ENCODE peak calls at places on chromosomes 13 and 19, in five cellular contexts. S is colonic mucosa, A is WERI-Rb-1, G is cardiac muscle cell, O is fibroblast of lung. B is an unnamed sample.
A peak's percentile ranks its signal among the peaks of the same experiment; 100 is the strongest.

GRCh38 chr13:100234524-100235136 is 145.7 kb downstream of the PCCA start:
- DNase-seq in S (no peak), A (no peak), G (peak; percentile 27), O (peak; percentile 46), B (no peak)

GRCh38 chr19:18434411-18435184 is 3.3 kb downstream of the ISYNA1 start:
- DNase-seq in S (no peak), A (no peak), G (no peak), O (no peak), B (no peak)

GRCh38 chr13:99686157-99686572 is 184.9 kb downstream of the TM9SF2 start:
- DNase-seq in S (peak; percentile 62), A (no peak), G (peak; percentile 14), O (no peak), B (no peak)

GRCh38 chr13:59464926-59465325 is 698.8 kb downstream of the DIAPH3 start:
- DNase-seq in S (no peak), A (no peak), G (no peak), O (no peak), B (no peak)

GRCh38 chr13:97855570-97855970 is 97.9 kb upstream of the IPO5 start:
- DNase-seq in S (peak; percentile 37), A (peak; percentile 69), G (peak; percentile 92), O (peak; percentile 93), B (no peak)

GRCh38 chr19:32828643-32829344 is 40.8 kb downstream of the SLC7A9 start:
- DNase-seq in S (no peak), A (no peak), G (no peak), O (no peak), B (peak; percentile 62)

GRCh38 chr13:79246575-79246949 is 159.5 kb downstream of the RBM26 start:
- DNase-seq in S (no peak), A (no peak), G (no peak), O (no peak), B (no peak)

GRCh38 chr19:6417713-6418561 is 6.7 kb downstream of the KHSRP start:
- DNase-seq in S (no peak), A (peak; percentile 55), G (peak; percentile 37), O (peak; percentile 29), B (no peak)

GRCh38 chr13:86976521-86977324 is 694.4 kb upstream of the SLITRK5 start:
- DNase-seq in S (no peak), A (no peak), G (no peak), O (peak; percentile 9), B (no peak)

GRCh38 chr19:35114656-35115537 is 726 bp upstream of the FXYD3 start:
- DNase-seq in S (peak; percentile 86), A (peak; percentile 89), G (peak; percentile 71), O (peak; percentile 48), B (no peak)
- TF ChIP-seq CTCF in S (peak; percentile 95), A (peak; percentile 95), G (peak; percentile 100), O (peak; percentile 99), B (peak; percentile 95)

GRCh38 chr13:47796816-47797215 is 204.3 kb downstream of the SUCLA2 start:
- DNase-seq in S (no peak), A (no peak), G (no peak), O (no peak), B (no peak)
- TF ChIP-seq CTCF in S (no peak), A (no peak), G (no peak), O (no peak), B (no peak)

GRCh38 chr19:19520989-19521388 is 5.0 kb downstream of the NDUFA13 start:
- DNase-seq in S (no peak), A (no peak), G (no peak), O (no peak), B (no peak)
- TF ChIP-seq CTCF in S (no peak), A (no peak), G (no peak), O (no peak), B (no peak)

DNA sequence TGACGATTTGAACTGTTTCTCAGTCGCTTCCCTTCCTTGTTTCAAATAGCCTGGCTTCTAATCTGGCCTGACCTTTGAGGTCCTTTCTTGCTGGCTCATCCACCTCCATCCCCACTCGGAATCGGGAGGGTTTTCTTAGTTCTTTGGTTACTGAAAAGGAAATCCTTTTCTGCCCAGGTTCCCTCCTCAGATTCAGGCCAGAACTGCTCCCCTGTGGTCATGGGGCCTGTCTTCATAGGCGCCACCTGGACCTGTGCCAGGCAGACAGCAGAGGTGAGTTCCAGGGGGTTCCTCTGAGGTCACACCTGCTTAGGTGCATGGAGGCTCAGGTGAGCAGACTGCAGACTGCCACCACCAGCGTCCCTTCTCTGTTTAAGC is 62.4 kb downstream of the AKAP11 start:
- DNase-seq in S (no peak), A (no peak), G (no peak), O (no peak), B (no peak)
- TF ChIP-seq CTCF in S (peak; percentile 6), A (no peak), G (no peak), O (no peak), B (no peak)

DNA sequence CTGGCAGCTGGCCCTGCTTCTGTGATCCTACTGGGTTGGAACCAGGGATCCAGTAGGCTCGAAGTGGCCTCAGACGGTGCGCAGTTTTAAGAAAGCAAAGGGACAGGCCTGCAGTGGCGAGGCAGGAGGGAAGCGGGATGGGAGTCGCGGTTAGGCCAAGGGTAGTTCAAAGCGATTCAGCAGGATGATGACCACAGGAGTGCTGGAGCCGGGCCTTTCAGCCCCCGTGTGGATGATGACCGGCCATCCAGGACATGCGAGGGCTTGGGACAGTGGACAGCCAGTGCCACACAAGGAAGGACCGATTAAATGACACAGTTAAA is 853 bp downstream of the RNASEH2B start:
- DNase-seq in S (peak; percentile 28), A (peak; percentile 24), G (peak; percentile 46), O (peak; percentile 54), B (no peak)
- TF ChIP-seq CTCF in S (no peak), A (no peak), G (no peak), O (no peak), B (no peak)

GRCh38 chr19:45420871-45421270 is 2.8 kb downstream of the ERCC1 start:
- DNase-seq in S (no peak), A (no peak), G (no peak), O (no peak), B (no peak)

GRCh38 chr19:45423033-45423588 is 606 bp downstream of the ERCC1 start:
- DNase-seq in S (peak; percentile 99), A (no peak), G (no peak), O (no peak), B (no peak)

GRCh38 chr19:45421953-45422498 is 1.7 kb downstream of the ERCC1 start:
- DNase-seq in S (no peak), A (no peak), G (no peak), O (no peak), B (no peak)

GRCh38 chr19:45423589-45424190 is at the start of gene ERCC1:
- DNase-seq in S (no peak), A (peak; percentile 99), G (peak; percentile 97), O (peak; percentile 94), B (no peak)

GRCh38 chr19:45424191-45425058 is 708 bp upstream of the ERCC1 start:
- DNase-seq in S (peak; percentile 70), A (peak; percentile 40), G (peak; percentile 92), O (peak; percentile 92), B (no peak)
- TF ChIP-seq CTCF in S (no peak), A (no peak), G (no peak), O (no peak), B (no peak)

DNA sequence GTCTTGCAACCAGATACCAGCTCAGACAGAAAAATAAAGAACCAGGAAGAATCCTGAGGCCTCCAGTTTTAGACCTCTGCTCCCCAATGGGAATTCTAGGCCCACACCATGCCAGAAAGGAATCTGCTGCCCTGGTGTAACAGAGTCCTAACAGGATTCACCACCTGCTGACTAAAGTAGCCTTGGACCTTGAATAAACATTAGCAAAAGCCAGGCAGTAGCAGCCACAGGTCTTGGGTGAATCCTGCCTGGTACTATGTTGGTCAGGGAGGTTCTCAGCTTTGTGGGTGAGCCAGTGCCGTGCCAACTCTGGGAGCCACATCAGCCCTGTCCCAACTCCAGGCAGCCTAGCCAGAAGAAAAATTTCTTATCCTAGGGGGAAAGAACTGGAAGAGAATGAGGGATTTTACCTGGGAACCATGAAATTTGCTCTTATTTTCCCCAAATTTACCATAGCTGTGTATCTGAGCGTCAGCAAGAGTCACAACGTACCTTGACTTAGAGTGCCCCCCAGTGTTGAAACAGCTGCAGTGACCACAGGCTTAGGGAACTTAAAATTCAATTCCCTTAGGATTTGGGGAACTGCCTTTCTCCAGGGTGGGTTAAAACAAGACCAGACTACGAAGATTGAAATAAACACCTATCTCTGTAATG is 1895.6 kb upstream of the PRR20A start:
- DNase-seq in S (no peak), A (peak; percentile 9), G (no peak), O (peak; percentile 9), B (no peak)
- TF ChIP-seq CTCF in S (no peak), A (peak; percentile 32), G (no peak), O (no peak), B (peak; percentile 69)

DNA sequence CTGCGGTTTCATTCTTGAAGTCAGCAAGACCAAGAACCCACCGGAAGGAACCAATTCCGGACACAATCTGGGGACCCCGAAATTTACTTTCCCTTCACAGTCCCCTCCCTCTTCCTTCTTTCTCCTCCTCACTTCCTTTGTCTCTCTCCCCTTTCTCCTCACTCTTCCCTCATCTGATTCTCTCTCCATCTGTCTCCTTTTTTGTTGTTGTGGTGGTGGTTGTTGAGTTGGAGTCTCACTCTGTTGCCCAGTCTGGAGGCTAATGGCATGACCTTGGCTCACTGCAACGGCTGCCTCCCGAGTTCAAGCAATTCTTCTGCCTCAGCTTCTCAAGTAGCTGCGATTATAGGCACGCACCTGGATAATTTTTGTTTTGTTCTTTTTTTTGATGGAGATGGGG is 32.7 kb upstream of the OR1M1 start:
- DNase-seq in S (no peak), A (no peak), G (no peak), O (no peak), B (no peak)
- TF ChIP-seq CTCF in S (no peak), A (no peak), G (no peak), O (no peak), B (no peak)

GRCh38 chr13:31499274-31499673 is 240.1 kb upstream of the RXFP2 start:
- DNase-seq in S (no peak), A (no peak), G (no peak), O (no peak), B (no peak)
- TF ChIP-seq CTCF in S (no peak), A (no peak), G (no peak), O (no peak), B (no peak)

B was measured in chondrocyte.